ENCODE peak calls at places on chromosomes 4 and X, in four cellular contexts. Y is body of pancreas, D is adrenal gland, I is heart right ventricle. R is an unnamed sample.
A peak's percentile ranks its signal among the peaks of the same experiment; 100 is the strongest.

GRCh38 chrX:21943460-21944135 is 3.1 kb downstream of the SMS start:
- DNase-seq in I (no peak), Y (no peak), D (peak; percentile 15), R (no peak)

GRCh38 chr4:74823194-74823593 is 28.9 kb upstream of the BTC start:
- DNase-seq in D (no peak), Y (no peak), I (no peak), R (no peak)

GRCh38 chrX:70089575-70090297 is 27.5 kb downstream of the OTUD6A start:
- DNase-seq in Y (no peak), I (no peak), D (no peak), R (no peak)

GRCh38 chr4:147425019-147425418 is 55.9 kb upstream of the EDNRA start:
- DNase-seq in D (no peak), Y (no peak), I (no peak), R (no peak)

GRCh38 chrX:11629593-11630211 is 36.0 kb downstream of the ARHGAP6 start:
- DNase-seq in I (no peak), D (no peak), Y (no peak), R (no peak)

GRCh38 chrX:21723097-21723496 is 34.8 kb downstream of the SMPX start:
- DNase-seq in D (no peak), I (no peak), Y (no peak), R (no peak)

GRCh38 chrX:12955882-12956703 is 18.8 kb upstream of the TMSB4X start:
- DNase-seq in I (peak; percentile 56), Y (peak; percentile 29), D (peak; percentile 66), R (peak; percentile 54)

GRCh38 chrX:136185409-136186022 is 38.2 kb downstream of the FHL1 start:
- DNase-seq in Y (no peak), D (peak; percentile 38), I (no peak), R (no peak)

GRCh38 chr4:8383451-8384160 is 56.9 kb downstream of the ACOX3 start:
- DNase-seq in Y (no peak), D (peak; percentile 65), I (no peak), R (no peak)

GRCh38 chr4:83320548-83320947 is 14.1 kb downstream of the HPSE start:
- DNase-seq in D (peak; percentile 68), I (peak; percentile 45), Y (peak; percentile 26), R (no peak)

GRCh38 chr4:140996757-140997156 is 136.5 kb downstream of the RNF150 start:
- DNase-seq in I (no peak), Y (no peak), D (no peak), R (no peak)

GRCh38 chr4:119652978-119653377 is 24.4 kb upstream of the PDE5A start:
- DNase-seq in D (no peak), I (no peak), Y (no peak), R (no peak)

GRCh38 chrX:112832481-112833095 is 8.0 kb downstream of the AMOT start:
- DNase-seq in D (no peak), Y (peak; percentile 88), I (no peak), R (no peak)

GRCh38 chr4:181525641-181526040 is 717.6 kb upstream of the TENM3 start:
- DNase-seq in Y (no peak), D (no peak), I (no peak), R (no peak)

GRCh38 chr4:140037353-140038030 is 116.5 kb downstream of the MAML3 start:
- DNase-seq in Y (no peak), D (no peak), I (no peak), R (no peak)

GRCh38 chrX:9530848-9531274 is 66.0 kb downstream of the TBL1X start:
- DNase-seq in D (peak; percentile 79), Y (peak; percentile 75), I (peak; percentile 63), R (peak; percentile 69)

GRCh38 chrX:9528498-9528897 is 63.6 kb downstream of the TBL1X start:
- DNase-seq in D (no peak), Y (no peak), I (no peak), R (peak; percentile 36)

GRCh38 chrX:9532349-9532748 is 67.5 kb downstream of the TBL1X start:
- DNase-seq in Y (peak; percentile 30), D (no peak), I (peak; percentile 50), R (no peak)

GRCh38 chrX:9526965-9527364 is 62.1 kb downstream of the TBL1X start:
- DNase-seq in D (no peak), I (no peak), Y (no peak), R (no peak)

DNA sequence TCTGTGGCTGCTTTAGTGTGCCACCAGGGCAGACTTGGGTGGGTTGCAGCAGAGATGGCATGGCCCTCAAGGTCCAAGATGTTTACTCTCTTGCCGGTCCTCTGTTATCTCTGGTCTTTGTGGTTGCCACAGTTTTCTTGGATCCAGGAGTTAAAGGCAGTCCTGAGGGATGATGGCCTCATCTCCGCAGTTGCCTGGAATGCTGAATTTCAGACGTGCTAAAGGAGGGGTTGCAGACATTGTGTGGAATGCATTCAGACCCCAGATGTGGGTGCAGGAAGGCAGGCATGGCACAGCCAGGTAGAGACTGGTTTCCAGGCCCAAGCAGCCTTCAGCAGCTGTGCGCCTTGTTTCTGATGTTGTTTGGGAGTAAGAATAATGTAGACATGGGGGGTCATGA is 64.4 kb downstream of the TBL1X start:
- DNase-seq in I (no peak), Y (no peak), D (no peak), R (no peak)
- H3K4me1 ChIP-seq in I (peaks cover 19% of the 10 kb centered on the region), Y (peaks cover 6% of the 10 kb centered on the region), D (no peaks in the 10 kb centered on the region), R (peaks cover 20% of the 10 kb centered on the region)

GRCh38 chrX:20233336-20233735 is 33.4 kb downstream of the RPS6KA3 start:
- DNase-seq in Y (no peak), D (no peak), I (no peak), R (no peak)
- H3K4me1 ChIP-seq in Y (no peaks in the 10 kb centered on the region), D (no peaks in the 10 kb centered on the region), I (no peaks in the 10 kb centered on the region), R (no peaks in the 10 kb centered on the region)

GRCh38 chr4:165199286-165199685 is 8.1 kb upstream of the KLHL2 start:
- DNase-seq in D (no peak), I (no peak), Y (peak; percentile 22), R (no peak)
- H3K4me1 ChIP-seq in D (no peaks in the 10 kb centered on the region), I (no peaks in the 10 kb centered on the region), Y (peaks cover 15% of the 10 kb centered on the region), R (no peaks in the 10 kb centered on the region)

GRCh38 chr4:165209796-165210195 is 2.4 kb downstream of the KLHL2 start:
- DNase-seq in I (no peak), D (no peak), Y (no peak), R (no peak)
- H3K4me1 ChIP-seq in I (peaks cover 41% of the 10 kb centered on the region), D (peaks cover 10% of the 10 kb centered on the region), Y (peaks cover 29% of the 10 kb centered on the region), R (peaks cover 17% of the 10 kb centered on the region)

GRCh38 chrX:132883358-132883908 is 75.0 kb downstream of the HS6ST2 start:
- DNase-seq in I (no peak), Y (no peak), D (no peak), R (peak; percentile 9)
- H3K4me1 ChIP-seq in I (no peaks in the 10 kb centered on the region), Y (no peaks in the 10 kb centered on the region), D (no peaks in the 10 kb centered on the region), R (no peaks in the 10 kb centered on the region)